ENCODE peak calls at places on chromosomes 16 and 17, in ten cellular contexts. Y, T, X, L, W, C, H, K, D and F are unnamed samples.

GRCh38 chr17:42748906-42749798 is 4.3 kb upstream of the EZH1 start:
- DNase-seq in X (no peak), W (no peak), T (peak; percentile 41), K (no peak), H (peak; percentile 70), Y (no peak), L (peak; percentile 31), D (no peak), C (no peak), F (no peak)

GRCh38 chr16:54273566-54273965 is 13.0 kb downstream of the IRX3 start:
- DNase-seq in H (no peak), X (no peak), D (no peak), T (no peak), K (no peak), L (no peak), Y (no peak), W (no peak), C (no peak), F (no peak)

GRCh38 chr16:85301171-85301690 is 189.0 kb upstream of the CIBAR2 start:
- DNase-seq in C (no peak), Y (no peak), X (no peak), D (no peak), W (no peak), L (peak; percentile 82), K (no peak), T (no peak), H (no peak), F (no peak)

GRCh38 chr16:81647527-81647926 is 131.6 kb upstream of the PLCG2 start:
- DNase-seq in C (no peak), T (no peak), D (no peak), H (no peak), L (no peak), K (no peak), Y (no peak), X (peak; percentile 58), W (no peak), F (no peak)

GRCh38 chr17:4678448-4679026 is 25.4 kb downstream of the PELP1 start:
- DNase-seq in K (no peak), D (no peak), T (no peak), X (no peak), L (no peak), Y (no peak), W (no peak), H (no peak), C (no peak), F (no peak)

GRCh38 chr16:23434380-23434779 is 18.6 kb downstream of the COG7 start:
- DNase-seq in D (no peak), C (no peak), Y (no peak), L (no peak), K (no peak), X (no peak), T (no peak), H (no peak), W (no peak), F (no peak)

GRCh38 chr17:65022751-65023421 is 33.7 kb downstream of the GNA13 start:
- DNase-seq in K (no peak), D (no peak), T (no peak), X (no peak), H (no peak), L (no peak), Y (no peak), W (no peak), C (no peak), F (no peak)

GRCh38 chr16:12245923-12246290 is 269.4 kb downstream of the SNX29 start:
- DNase-seq in H (no peak), T (no peak), X (no peak), D (no peak), K (no peak), C (no peak), Y (no peak), W (no peak), L (no peak), F (no peak)

GRCh38 chr17:72123496-72123963 is 2.7 kb downstream of the SOX9 start:
- DNase-seq in T (no peak), L (peak; percentile 37), C (no peak), W (no peak), K (no peak), H (no peak), D (no peak), X (no peak), Y (no peak), F (no peak)

GRCh38 chr17:72126575-72127486 is 6.0 kb downstream of the SOX9 start:
- DNase-seq in Y (peak; percentile 39), K (no peak), H (no peak), D (no peak), C (no peak), L (peak; percentile 61), W (no peak), T (no peak), X (peak; percentile 60), F (no peak)

GRCh38 chr17:72125226-72125651 is 4.4 kb downstream of the SOX9 start:
- DNase-seq in W (no peak), K (no peak), D (no peak), L (no peak), T (no peak), H (no peak), C (no peak), Y (peak; percentile 21), X (no peak), F (no peak)

GRCh38 chr17:72123964-72124791 is 3.4 kb downstream of the SOX9 start:
- DNase-seq in L (no peak), Y (peak; percentile 18), H (no peak), T (no peak), D (no peak), K (peak; percentile 32), C (no peak), W (no peak), X (no peak), F (no peak)

DNA sequence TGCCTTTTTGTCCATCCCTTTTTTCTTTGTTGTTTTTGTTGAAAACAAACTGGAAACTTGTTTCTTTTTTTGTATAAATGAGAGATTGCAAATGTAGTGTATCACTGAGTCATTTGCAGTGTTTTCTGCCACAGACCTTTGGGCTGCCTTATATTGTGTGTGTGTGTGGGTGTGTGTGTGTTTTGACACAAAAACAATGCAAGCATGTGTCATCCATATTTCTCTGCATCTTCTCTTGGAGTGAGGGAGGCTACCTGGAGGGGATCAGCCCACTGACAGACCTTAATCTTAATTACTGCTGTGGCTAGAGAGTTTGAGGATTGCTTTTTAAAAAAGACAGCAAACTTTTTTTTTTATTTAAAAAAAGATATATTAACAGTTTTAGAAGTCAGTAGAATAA is 4.9 kb downstream of the SOX9 start:
- DNase-seq in K (no peak), L (no peak), Y (no peak), C (no peak), X (no peak), T (no peak), W (no peak), H (no peak), D (no peak), F (no peak)
- TF ChIP-seq POLR2A in K (no peak), L (no peak), Y (no peak), C (no peak), X (no peak), T (no peak), W (no peak), H (no peak), D (no peak), F (no peak)

DNA sequence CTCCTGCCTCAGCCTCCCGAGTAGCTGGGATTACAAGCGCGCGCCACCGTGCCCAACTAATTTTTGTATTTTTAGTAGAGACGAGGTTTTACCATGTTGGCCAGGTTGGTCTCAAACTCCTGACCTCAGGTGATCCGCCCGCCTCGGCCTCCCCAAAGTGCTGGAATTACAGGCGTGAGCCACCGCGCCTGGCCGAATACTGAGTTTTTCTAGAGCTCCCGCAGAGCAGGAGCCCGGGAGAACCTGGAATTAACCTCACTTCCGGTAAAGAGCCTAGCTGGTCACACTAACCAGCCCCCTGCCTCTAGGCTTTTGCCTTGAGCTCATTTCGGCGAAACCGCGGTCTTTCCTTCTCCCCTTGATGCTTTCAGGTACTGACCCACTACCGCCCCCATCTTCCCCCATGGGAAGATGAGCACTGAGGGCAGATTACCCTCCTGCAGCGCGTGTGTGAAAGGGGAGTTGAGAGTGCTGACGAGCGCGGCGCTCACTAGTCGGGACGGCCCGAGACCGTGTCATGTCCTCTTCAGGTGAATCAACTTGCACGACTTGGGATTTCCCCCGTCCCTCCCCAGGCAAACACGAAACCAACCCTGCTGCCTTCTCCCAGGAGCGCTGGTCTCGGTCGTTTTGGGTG is 743 bp upstream of the NEK8 start:
- DNase-seq in K (peak; percentile 46), H (peak; percentile 77), L (peak; percentile 72), C (peak; percentile 67), T (no peak), D (peak; percentile 51), W (peak; percentile 82), Y (peak; percentile 83), X (peak; percentile 59), F (peak; percentile 57)
- TF ChIP-seq CTCF in K (no peak), H (no peak), L (no peak), C (no peak), T (peak; percentile 13), D (no peak), W (peak; percentile 16), Y (peak; percentile 12), X (no peak), F (no peak)

DNA sequence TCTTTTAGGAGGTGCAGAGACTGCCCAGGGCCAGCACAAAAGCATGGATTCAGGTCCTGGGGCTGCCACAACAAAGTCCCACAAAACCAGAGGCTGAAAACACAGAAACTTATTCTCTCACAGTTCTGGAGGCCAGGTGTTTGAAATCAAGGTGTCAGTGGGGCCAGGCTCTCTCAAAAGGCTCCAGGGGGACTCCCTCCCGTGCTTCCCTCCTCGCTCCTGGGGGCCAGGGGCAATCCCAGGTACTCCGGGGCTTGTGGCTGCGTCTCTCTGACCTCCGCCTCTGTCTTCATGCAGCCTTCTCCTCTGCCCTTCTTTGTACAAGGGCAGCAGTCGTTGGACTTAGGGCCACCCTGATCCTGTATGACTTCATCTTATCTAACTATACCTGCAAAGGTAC is 8.3 kb upstream of the RBFOX3 start:
- DNase-seq in X (peak; percentile 5), D (no peak), L (no peak), H (peak; percentile 10), K (peak; percentile 13), W (peak; percentile 5), T (no peak), Y (no peak), C (no peak), F (no peak)
- H3K27ac ChIP-seq in X (no peak overlapping the region), D (no peak overlapping the region), L (no peak overlapping the region), H (no peak overlapping the region), K (no peak overlapping the region), W (no peak overlapping the region), T (no peak overlapping the region), Y (no peak overlapping the region), C (no peak overlapping the region), F (no peak overlapping the region)

GRCh38 chr17:81248649-81249048 is 9.5 kb downstream of the NDUFAF8 start:
- DNase-seq in Y (no peak), T (no peak), K (no peak), W (no peak), C (no peak), L (no peak), H (no peak), X (no peak), D (no peak), F (no peak)

GRCh38 chr17:81251091-81251942 is 12.2 kb downstream of the NDUFAF8 start:
- DNase-seq in D (no peak), X (no peak), T (no peak), K (peak; percentile 69), C (no peak), W (peak; percentile 87), H (no peak), Y (peak; percentile 72), L (no peak), F (no peak)

GRCh38 chr17:81247339-81247990 is 8.3 kb downstream of the NDUFAF8 start:
- DNase-seq in T (no peak), X (no peak), C (no peak), L (no peak), H (no peak), Y (no peak), D (no peak), K (no peak), W (no peak), F (no peak)

GRCh38 chr17:81250286-81251090 is 11.4 kb downstream of the NDUFAF8 start:
- DNase-seq in H (no peak), X (no peak), L (no peak), T (no peak), Y (no peak), D (no peak), W (peak; percentile 67), K (no peak), C (no peak), F (no peak)

DNA sequence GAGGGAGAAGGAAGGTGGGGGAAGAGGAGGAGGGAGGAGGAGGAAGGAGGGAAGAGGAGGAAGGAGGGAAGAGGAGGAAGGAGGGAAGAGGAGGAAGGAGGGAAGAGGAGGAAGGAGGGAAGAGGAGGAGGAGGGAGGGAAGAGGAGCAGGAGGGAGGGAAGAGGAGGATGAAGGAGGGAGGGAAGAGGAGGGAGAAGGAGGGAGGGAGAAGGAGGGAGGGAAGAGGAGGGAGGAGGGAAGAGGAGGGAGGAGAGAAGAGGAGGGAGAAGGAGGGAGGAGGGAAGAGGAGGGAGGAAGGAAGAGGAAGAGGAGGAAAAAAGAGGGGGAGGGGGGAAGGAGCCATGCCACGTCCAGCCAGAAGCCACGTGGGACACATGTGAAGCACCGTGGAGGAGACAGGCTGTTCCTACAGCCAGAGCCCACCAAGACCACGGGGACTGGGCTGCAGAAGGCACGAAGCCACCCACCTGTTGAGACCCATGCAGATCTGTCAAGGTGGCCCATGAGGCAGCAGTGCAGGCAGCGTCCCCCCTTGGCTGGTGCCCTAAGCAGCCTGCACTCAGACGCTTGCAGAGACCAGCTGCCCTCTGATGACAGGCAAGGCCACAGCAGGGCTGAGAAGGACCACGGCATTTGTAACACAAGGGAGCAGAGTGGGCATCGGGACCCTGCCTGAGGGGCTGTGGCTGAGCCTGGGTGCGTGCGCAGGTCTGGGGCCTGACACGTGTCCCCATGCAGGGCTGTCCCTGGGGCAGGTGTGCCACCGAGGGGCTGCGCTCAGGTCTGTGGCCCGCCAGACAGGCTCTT is 10.3 kb downstream of the NDUFAF8 start:
- DNase-seq in H (no peak), C (no peak), W (no peak), K (no peak), X (no peak), L (no peak), Y (no peak), D (no peak), T (no peak), F (no peak)
- TF ChIP-seq POLR2A in H (no peak), C (no peak), W (no peak), K (no peak), X (no peak), L (no peak), Y (no peak), D (no peak), T (no peak), F (no peak)